ENCODE peak calls at places on chromosomes 16 and 17, in ten cellular contexts. One of them, this sample, is unnamed.

GRCh38 chr17:61409301-61410099 is 9.9 kb downstream of the TBX2 start:
- DNase-seq in esophagus squamous epithelium: no peak
- DNase-seq in AG04450: no peak
- DNase-seq in adrenal gland: peak; percentile 64
- DNase-seq in Peyer's patch: peak; percentile 65
- DNase-seq in foreskin fibroblast: peak; percentile 75
- DNase-seq in tibial artery: peak; percentile 80
- DNase-seq in left lung: peak; percentile 88
- DNase-seq in AG10803: peak; percentile 57
- DNase-seq in fibroblast of lung: peak; percentile 89
- DNase-seq in this sample: peak; percentile 84

GRCh38 chr16:49050607-49051006 is 231.0 kb downstream of the CBLN1 start:
- DNase-seq in esophagus squamous epithelium: no peak
- DNase-seq in AG04450: no peak
- DNase-seq in adrenal gland: no peak
- DNase-seq in Peyer's patch: no peak
- DNase-seq in foreskin fibroblast: no peak
- DNase-seq in tibial artery: no peak
- DNase-seq in left lung: no peak
- DNase-seq in AG10803: no peak
- DNase-seq in fibroblast of lung: no peak
- DNase-seq in this sample: peak; percentile 23

GRCh38 chr16:88023786-88024185 is 72.6 kb downstream of the BANP start:
- DNase-seq in esophagus squamous epithelium: no peak
- DNase-seq in AG04450: no peak
- DNase-seq in adrenal gland: no peak
- DNase-seq in Peyer's patch: no peak
- DNase-seq in foreskin fibroblast: no peak
- DNase-seq in tibial artery: peak; percentile 64
- DNase-seq in left lung: no peak
- DNase-seq in AG10803: no peak
- DNase-seq in fibroblast of lung: no peak
- DNase-seq in this sample: no peak

GRCh38 chr17:82015311-82015971 is 7.2 kb downstream of the CENPX start:
- DNase-seq in esophagus squamous epithelium: no peak
- DNase-seq in AG04450: no peak
- DNase-seq in adrenal gland: no peak
- DNase-seq in Peyer's patch: no peak
- DNase-seq in foreskin fibroblast: no peak
- DNase-seq in tibial artery: no peak
- DNase-seq in left lung: no peak
- DNase-seq in AG10803: no peak
- DNase-seq in fibroblast of lung: no peak
- DNase-seq in this sample: no peak

GRCh38 chr16:86949116-86949515 is 368.1 kb downstream of the C16orf95 start:
- DNase-seq in esophagus squamous epithelium: no peak
- DNase-seq in AG04450: no peak
- DNase-seq in adrenal gland: peak; percentile 37
- DNase-seq in Peyer's patch: no peak
- DNase-seq in foreskin fibroblast: no peak
- DNase-seq in tibial artery: no peak
- DNase-seq in left lung: no peak
- DNase-seq in AG10803: no peak
- DNase-seq in fibroblast of lung: no peak
- DNase-seq in this sample: no peak

GRCh38 chr16:67924140-67924906 is 7.3 kb downstream of the CTRL start:
- DNase-seq in esophagus squamous epithelium: no peak
- DNase-seq in AG04450: no peak
- DNase-seq in adrenal gland: no peak
- DNase-seq in Peyer's patch: no peak
- DNase-seq in foreskin fibroblast: no peak
- DNase-seq in tibial artery: no peak
- DNase-seq in left lung: no peak
- DNase-seq in AG10803: no peak
- DNase-seq in fibroblast of lung: no peak
- DNase-seq in this sample: no peak

GRCh38 chr17:13476722-13477121 is 125.0 kb downstream of the HS3ST3A1 start:
- DNase-seq in esophagus squamous epithelium: no peak
- DNase-seq in AG04450: no peak
- DNase-seq in adrenal gland: no peak
- DNase-seq in Peyer's patch: no peak
- DNase-seq in foreskin fibroblast: peak; percentile 35
- DNase-seq in tibial artery: no peak
- DNase-seq in left lung: no peak
- DNase-seq in AG10803: peak; percentile 48
- DNase-seq in fibroblast of lung: peak; percentile 43
- DNase-seq in this sample: no peak

GRCh38 chr17:61310611-61311010 is 89.0 kb upstream of the TBX2 start:
- DNase-seq in esophagus squamous epithelium: no peak
- DNase-seq in AG04450: no peak
- DNase-seq in adrenal gland: no peak
- DNase-seq in Peyer's patch: no peak
- DNase-seq in foreskin fibroblast: no peak
- DNase-seq in tibial artery: no peak
- DNase-seq in left lung: no peak
- DNase-seq in AG10803: no peak
- DNase-seq in fibroblast of lung: no peak
- DNase-seq in this sample: no peak

GRCh38 chr17:4544135-4544651 is 11.0 kb downstream of the MYBBP1A start:
- DNase-seq in esophagus squamous epithelium: no peak
- DNase-seq in AG04450: no peak
- DNase-seq in adrenal gland: no peak
- DNase-seq in Peyer's patch: no peak
- DNase-seq in foreskin fibroblast: no peak
- DNase-seq in tibial artery: no peak
- DNase-seq in left lung: peak; percentile 50
- DNase-seq in AG10803: no peak
- DNase-seq in fibroblast of lung: no peak
- DNase-seq in this sample: no peak

GRCh38 chr17:82399030-82399429 is 19.1 kb upstream of the HEXD start:
- DNase-seq in esophagus squamous epithelium: no peak
- DNase-seq in AG04450: no peak
- DNase-seq in adrenal gland: no peak
- DNase-seq in Peyer's patch: no peak
- DNase-seq in foreskin fibroblast: peak; percentile 92
- DNase-seq in tibial artery: no peak
- DNase-seq in left lung: peak; percentile 65
- DNase-seq in AG10803: peak; percentile 99
- DNase-seq in fibroblast of lung: peak; percentile 70
- DNase-seq in this sample: peak; percentile 63

GRCh38 chr16:85123891-85124635 is 11.8 kb upstream of the CIBAR2 start:
- DNase-seq in esophagus squamous epithelium: no peak
- DNase-seq in AG04450: peak; percentile 68
- DNase-seq in adrenal gland: peak; percentile 61
- DNase-seq in Peyer's patch: no peak
- DNase-seq in foreskin fibroblast: peak; percentile 92
- DNase-seq in tibial artery: peak; percentile 91
- DNase-seq in left lung: peak; percentile 83
- DNase-seq in AG10803: peak; percentile 94
- DNase-seq in fibroblast of lung: peak; percentile 87
- DNase-seq in this sample: no peak
- H3K4me3 ChIP-seq in esophagus squamous epithelium: no peak overlapping the region
- H3K4me3 ChIP-seq in AG04450: peak overlapping the region; percentile 23
- H3K4me3 ChIP-seq in adrenal gland: no peak overlapping the region
- H3K4me3 ChIP-seq in Peyer's patch: no peak overlapping the region
- H3K4me3 ChIP-seq in foreskin fibroblast: no peak overlapping the region
- H3K4me3 ChIP-seq in tibial artery: no peak overlapping the region
- H3K4me3 ChIP-seq in left lung: no peak overlapping the region
- H3K4me3 ChIP-seq in AG10803: peak overlapping the region; percentile 46
- H3K4me3 ChIP-seq in fibroblast of lung: peak overlapping the region; percentile 9
- H3K4me3 ChIP-seq in this sample: no peak overlapping the region

DNA sequence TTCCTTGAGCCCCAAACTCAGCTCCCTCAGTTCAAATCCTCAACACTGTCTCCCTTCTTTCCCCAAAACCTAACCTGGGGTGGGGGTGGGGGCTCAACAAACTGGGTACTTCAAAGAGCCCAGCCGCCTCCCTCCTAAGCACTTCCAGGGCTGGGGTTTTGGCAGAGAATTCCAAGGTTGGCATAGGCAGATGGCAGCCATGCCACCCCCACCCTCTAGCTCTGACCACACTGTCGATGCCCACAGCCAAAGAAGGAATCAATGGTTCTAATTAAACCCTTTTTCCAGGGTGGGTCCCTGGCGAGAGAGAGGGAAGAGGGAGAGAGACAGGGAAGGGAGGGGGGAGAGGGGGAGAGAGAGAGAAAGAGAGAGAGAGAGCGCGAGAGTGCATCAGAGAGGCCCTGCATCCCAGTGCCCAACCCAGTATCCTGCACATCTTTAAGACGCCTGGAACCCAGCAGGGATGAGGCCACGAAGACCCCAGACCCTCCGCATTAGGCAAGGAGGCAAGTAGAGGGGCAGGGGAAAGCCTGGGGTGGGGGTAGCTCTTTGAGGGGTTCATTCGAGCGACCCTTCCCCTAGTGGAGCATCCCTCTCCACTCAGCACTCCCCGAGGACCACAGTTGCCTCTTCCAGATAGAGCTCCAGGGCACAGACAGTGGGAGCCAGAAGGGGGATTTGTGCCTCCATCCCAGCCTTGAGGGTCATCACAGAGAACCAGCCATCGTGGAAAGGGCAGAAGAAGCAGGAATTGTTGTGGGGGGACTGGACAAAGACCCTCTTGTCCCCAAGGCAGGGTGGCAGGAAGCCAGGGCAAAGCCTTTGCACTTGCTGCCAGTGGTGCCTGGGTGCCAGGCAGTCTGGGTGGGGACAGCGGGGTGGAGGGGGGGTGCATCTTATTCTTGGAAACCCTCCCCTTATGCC is 2.6 kb downstream of the SRCIN1 start:
- DNase-seq in esophagus squamous epithelium: no peak
- DNase-seq in AG04450: no peak
- DNase-seq in adrenal gland: no peak
- DNase-seq in Peyer's patch: no peak
- DNase-seq in foreskin fibroblast: no peak
- DNase-seq in tibial artery: no peak
- DNase-seq in left lung: peak; percentile 35
- DNase-seq in AG10803: no peak
- DNase-seq in fibroblast of lung: no peak
- DNase-seq in this sample: no peak
- H3K4me3 ChIP-seq in esophagus squamous epithelium: no peak overlapping the region
- H3K4me3 ChIP-seq in AG04450: no peak overlapping the region
- H3K4me3 ChIP-seq in adrenal gland: no peak overlapping the region
- H3K4me3 ChIP-seq in Peyer's patch: no peak overlapping the region
- H3K4me3 ChIP-seq in foreskin fibroblast: no peak overlapping the region
- H3K4me3 ChIP-seq in tibial artery: no peak overlapping the region
- H3K4me3 ChIP-seq in left lung: no peak overlapping the region
- H3K4me3 ChIP-seq in AG10803: no peak overlapping the region
- H3K4me3 ChIP-seq in fibroblast of lung: no peak overlapping the region
- H3K4me3 ChIP-seq in this sample: no peak overlapping the region

GRCh38 chr17:888998-889401 is 90.6 kb downstream of the NXN start:
- DNase-seq in esophagus squamous epithelium: no peak
- DNase-seq in AG04450: no peak
- DNase-seq in adrenal gland: no peak
- DNase-seq in Peyer's patch: no peak
- DNase-seq in foreskin fibroblast: no peak
- DNase-seq in tibial artery: no peak
- DNase-seq in left lung: no peak
- DNase-seq in AG10803: no peak
- DNase-seq in fibroblast of lung: no peak
- DNase-seq in this sample: no peak
- H3K4me3 ChIP-seq in esophagus squamous epithelium: no peak overlapping the region
- H3K4me3 ChIP-seq in AG04450: no peak overlapping the region
- H3K4me3 ChIP-seq in adrenal gland: no peak overlapping the region
- H3K4me3 ChIP-seq in Peyer's patch: no peak overlapping the region
- H3K4me3 ChIP-seq in foreskin fibroblast: no peak overlapping the region
- H3K4me3 ChIP-seq in tibial artery: no peak overlapping the region
- H3K4me3 ChIP-seq in left lung: no peak overlapping the region
- H3K4me3 ChIP-seq in AG10803: no peak overlapping the region
- H3K4me3 ChIP-seq in fibroblast of lung: no peak overlapping the region
- H3K4me3 ChIP-seq in this sample: no peak overlapping the region

GRCh38 chr16:84307209-84307954 is 12.7 kb downstream of the WFDC1 start:
- DNase-seq in esophagus squamous epithelium: no peak
- DNase-seq in AG04450: no peak
- DNase-seq in adrenal gland: no peak
- DNase-seq in Peyer's patch: no peak
- DNase-seq in foreskin fibroblast: no peak
- DNase-seq in tibial artery: no peak
- DNase-seq in left lung: no peak
- DNase-seq in AG10803: no peak
- DNase-seq in fibroblast of lung: no peak
- DNase-seq in this sample: no peak
- H3K4me3 ChIP-seq in esophagus squamous epithelium: no peak overlapping the region
- H3K4me3 ChIP-seq in AG04450: no peak overlapping the region
- H3K4me3 ChIP-seq in adrenal gland: no peak overlapping the region
- H3K4me3 ChIP-seq in Peyer's patch: no peak overlapping the region
- H3K4me3 ChIP-seq in foreskin fibroblast: no peak overlapping the region
- H3K4me3 ChIP-seq in tibial artery: no peak overlapping the region
- H3K4me3 ChIP-seq in left lung: no peak overlapping the region
- H3K4me3 ChIP-seq in AG10803: no peak overlapping the region
- H3K4me3 ChIP-seq in fibroblast of lung: no peak overlapping the region
- H3K4me3 ChIP-seq in this sample: no peak overlapping the region

GRCh38 chr16:75263291-75263962 is 12.0 kb upstream of the BCAR1 start:
- DNase-seq in esophagus squamous epithelium: no peak
- DNase-seq in AG04450: no peak
- DNase-seq in adrenal gland: no peak
- DNase-seq in Peyer's patch: no peak
- DNase-seq in foreskin fibroblast: no peak
- DNase-seq in tibial artery: no peak
- DNase-seq in left lung: no peak
- DNase-seq in AG10803: no peak
- DNase-seq in fibroblast of lung: no peak
- DNase-seq in this sample: no peak

GRCh38 chr16:75264531-75264998 is 13.1 kb upstream of the BCAR1 start:
- DNase-seq in esophagus squamous epithelium: no peak
- DNase-seq in AG04450: no peak
- DNase-seq in adrenal gland: no peak
- DNase-seq in Peyer's patch: no peak
- DNase-seq in foreskin fibroblast: no peak
- DNase-seq in tibial artery: no peak
- DNase-seq in left lung: no peak
- DNase-seq in AG10803: peak; percentile 33
- DNase-seq in fibroblast of lung: peak; percentile 52
- DNase-seq in this sample: no peak

GRCh38 chr16:75264999-75265910 is 13.8 kb upstream of the BCAR1 start:
- DNase-seq in esophagus squamous epithelium: no peak
- DNase-seq in AG04450: no peak
- DNase-seq in adrenal gland: no peak
- DNase-seq in Peyer's patch: peak; percentile 81
- DNase-seq in foreskin fibroblast: no peak
- DNase-seq in tibial artery: peak; percentile 85
- DNase-seq in left lung: peak; percentile 84
- DNase-seq in AG10803: no peak
- DNase-seq in fibroblast of lung: no peak
- DNase-seq in this sample: peak; percentile 58

GRCh38 chr16:75262800-75263127 is 11.3 kb upstream of the BCAR1 start:
- DNase-seq in esophagus squamous epithelium: no peak
- DNase-seq in AG04450: no peak
- DNase-seq in adrenal gland: no peak
- DNase-seq in Peyer's patch: no peak
- DNase-seq in foreskin fibroblast: no peak
- DNase-seq in tibial artery: no peak
- DNase-seq in left lung: no peak
- DNase-seq in AG10803: no peak
- DNase-seq in fibroblast of lung: no peak
- DNase-seq in this sample: no peak

DNA sequence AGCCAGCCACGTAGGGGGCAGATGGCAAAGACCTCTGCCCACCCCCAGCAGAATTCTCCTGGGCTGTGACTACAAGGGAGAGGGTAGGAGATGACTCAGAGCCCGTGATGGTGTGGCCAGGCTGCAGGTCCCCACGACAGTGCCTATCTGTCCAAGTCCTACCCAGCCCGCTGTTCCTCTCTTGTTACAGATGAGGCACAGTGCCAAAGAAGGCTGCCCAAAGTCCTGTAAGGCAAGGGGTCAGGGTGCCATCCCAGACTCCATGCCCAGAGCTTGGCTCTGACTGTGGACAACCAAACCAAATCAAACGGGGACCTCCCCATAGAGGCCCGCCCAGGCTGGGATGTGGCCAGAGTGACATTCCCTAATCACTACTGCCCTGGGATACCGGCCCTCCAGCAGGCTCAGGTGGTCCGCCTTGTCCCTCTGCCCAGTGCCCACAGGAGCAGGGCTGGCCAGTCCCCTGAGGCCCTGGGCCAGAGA is 12.6 kb upstream of the BCAR1 start:
- DNase-seq in esophagus squamous epithelium: no peak
- DNase-seq in AG04450: no peak
- DNase-seq in adrenal gland: peak; percentile 94
- DNase-seq in Peyer's patch: peak; percentile 61
- DNase-seq in foreskin fibroblast: no peak
- DNase-seq in tibial artery: peak; percentile 88
- DNase-seq in left lung: peak; percentile 37
- DNase-seq in AG10803: no peak
- DNase-seq in fibroblast of lung: no peak
- DNase-seq in this sample: no peak
- H3K4me3 ChIP-seq in esophagus squamous epithelium: no peak overlapping the region
- H3K4me3 ChIP-seq in AG04450: peak overlapping the region; percentile 89
- H3K4me3 ChIP-seq in adrenal gland: no peak overlapping the region
- H3K4me3 ChIP-seq in Peyer's patch: no peak overlapping the region
- H3K4me3 ChIP-seq in foreskin fibroblast: peak overlapping the region; percentile 96
- H3K4me3 ChIP-seq in tibial artery: peak overlapping the region; percentile 84
- H3K4me3 ChIP-seq in left lung: no peak overlapping the region
- H3K4me3 ChIP-seq in AG10803: peak overlapping the region; percentile 91
- H3K4me3 ChIP-seq in fibroblast of lung: peak overlapping the region; percentile 91
- H3K4me3 ChIP-seq in this sample: peak overlapping the region; percentile 95